ENCODE peak calls at places on chromosome 19, in seven cellular contexts. One of them, this sample, is unnamed.

GRCh38 chr19:52492201-52492960 is 35.1 kb upstream of the ZNF808 start:
- DNase-seq in AG04450: no peak
- DNase-seq in astrocyte of the spinal cord: no peak
- DNase-seq in BJ: no peak
- DNase-seq in heart right ventricle: no peak
- DNase-seq in cardiac muscle cell: no peak
- DNase-seq in keratinocyte: no peak
- DNase-seq in this sample: no peak

GRCh38 chr19:44552324-44552723 is 22.8 kb upstream of the CEACAM20 start:
- DNase-seq in AG04450: no peak
- DNase-seq in astrocyte of the spinal cord: no peak
- DNase-seq in BJ: no peak
- DNase-seq in heart right ventricle: peak
- DNase-seq in cardiac muscle cell: peak
- DNase-seq in keratinocyte: no peak
- DNase-seq in this sample: peak

GRCh38 chr19:41548954-41549688 is 26.8 kb upstream of the CEACAM21 start:
- DNase-seq in AG04450: no peak
- DNase-seq in astrocyte of the spinal cord: no peak
- DNase-seq in BJ: no peak
- DNase-seq in heart right ventricle: no peak
- DNase-seq in cardiac muscle cell: peak
- DNase-seq in keratinocyte: no peak
- DNase-seq in this sample: peak

GRCh38 chr19:3443840-3444694 is 36.3 kb downstream of the SMIM24 start:
- DNase-seq in AG04450: no peak
- DNase-seq in astrocyte of the spinal cord: peak
- DNase-seq in BJ: no peak
- DNase-seq in heart right ventricle: peak
- DNase-seq in cardiac muscle cell: peak
- DNase-seq in keratinocyte: no peak
- DNase-seq in this sample: peak

GRCh38 chr19:3979289-3979673 is 6.0 kb downstream of the EEF2 start:
- DNase-seq in AG04450: no peak
- DNase-seq in astrocyte of the spinal cord: no peak
- DNase-seq in BJ: no peak
- DNase-seq in heart right ventricle: no peak
- DNase-seq in cardiac muscle cell: no peak
- DNase-seq in keratinocyte: peak
- DNase-seq in this sample: no peak

GRCh38 chr19:40585241-40585640 is 8.6 kb downstream of the SHKBP1 start:
- DNase-seq in AG04450: no peak
- DNase-seq in astrocyte of the spinal cord: no peak
- DNase-seq in BJ: no peak
- DNase-seq in heart right ventricle: no peak
- DNase-seq in cardiac muscle cell: no peak
- DNase-seq in keratinocyte: no peak
- DNase-seq in this sample: no peak

GRCh38 chr19:18291590-18292459 is 10.4 kb upstream of the JUND start:
- DNase-seq in AG04450: no peak
- DNase-seq in astrocyte of the spinal cord: peak
- DNase-seq in BJ: no peak
- DNase-seq in heart right ventricle: peak
- DNase-seq in cardiac muscle cell: peak
- DNase-seq in keratinocyte: no peak
- DNase-seq in this sample: peak

GRCh38 chr19:6233827-6234511 is 45.8 kb downstream of the MLLT1 start:
- DNase-seq in AG04450: no peak
- DNase-seq in astrocyte of the spinal cord: no peak
- DNase-seq in BJ: no peak
- DNase-seq in heart right ventricle: peak
- DNase-seq in cardiac muscle cell: peak
- DNase-seq in keratinocyte: no peak
- DNase-seq in this sample: no peak

DNA sequence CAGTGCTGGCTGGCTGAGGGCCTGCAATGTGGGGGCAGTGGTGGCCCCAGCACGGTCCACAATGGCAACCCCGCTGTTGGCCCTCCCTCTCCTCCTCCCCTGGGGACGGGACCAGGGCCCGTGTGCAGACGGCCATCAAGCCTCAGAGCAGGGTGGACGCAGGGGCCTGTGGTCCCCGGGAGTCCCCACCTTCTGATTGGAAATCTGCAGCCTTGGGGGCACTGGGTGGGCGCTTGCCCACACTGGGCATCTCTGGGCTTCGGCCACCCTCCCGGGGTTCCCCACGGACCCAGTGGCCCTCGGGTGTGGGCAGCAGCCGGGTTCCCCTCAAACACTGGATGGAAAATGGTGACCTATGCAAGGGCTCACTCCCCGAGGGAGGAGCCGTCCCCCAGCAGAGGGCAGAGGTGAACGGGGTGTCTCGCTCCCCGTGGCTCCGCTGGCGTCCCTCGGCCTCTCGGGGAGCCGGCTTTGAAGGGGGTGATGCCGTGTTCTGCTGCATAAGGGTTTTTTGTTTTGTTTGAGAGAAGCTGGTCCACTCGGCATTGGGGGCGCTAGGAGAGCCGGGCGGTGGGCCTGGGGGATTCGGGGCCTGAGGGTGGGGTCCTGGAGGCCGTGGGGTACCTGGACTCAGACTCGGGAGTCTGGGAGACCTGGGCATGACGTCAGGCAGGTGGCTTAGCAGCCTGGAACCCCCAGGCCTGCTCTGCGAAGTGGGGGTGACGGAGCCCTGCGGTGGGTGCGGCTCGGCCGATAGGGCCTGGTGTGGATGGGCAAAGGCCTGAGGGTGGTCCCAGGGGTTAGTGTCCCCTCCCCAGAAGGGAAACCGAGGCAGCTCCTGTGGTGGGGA is 3.9 kb downstream of the EFNA2 start:
- DNase-seq in AG04450: no peak
- DNase-seq in astrocyte of the spinal cord: no peak
- DNase-seq in BJ: no peak
- DNase-seq in heart right ventricle: no peak
- DNase-seq in cardiac muscle cell: no peak
- DNase-seq in keratinocyte: no peak
- DNase-seq in this sample: no peak
- TF ChIP-seq CTCF in AG04450: no peak
- TF ChIP-seq CTCF in astrocyte of the spinal cord: no peak
- TF ChIP-seq CTCF in BJ: no peak
- TF ChIP-seq CTCF in heart right ventricle: no peak
- TF ChIP-seq CTCF in cardiac muscle cell: no peak
- TF ChIP-seq CTCF in keratinocyte: no peak
- TF ChIP-seq CTCF in this sample: no peak

GRCh38 chr19:1747285-1748114 is 5.8 kb upstream of the ONECUT3 start:
- DNase-seq in AG04450: no peak
- DNase-seq in astrocyte of the spinal cord: peak
- DNase-seq in BJ: peak
- DNase-seq in heart right ventricle: no peak
- DNase-seq in cardiac muscle cell: peak
- DNase-seq in keratinocyte: peak
- DNase-seq in this sample: peak

GRCh38 chr19:1748703-1749341 is 4.5 kb upstream of the ONECUT3 start:
- DNase-seq in AG04450: no peak
- DNase-seq in astrocyte of the spinal cord: no peak
- DNase-seq in BJ: no peak
- DNase-seq in heart right ventricle: no peak
- DNase-seq in cardiac muscle cell: no peak
- DNase-seq in keratinocyte: no peak
- DNase-seq in this sample: no peak

GRCh38 chr19:1746401-1747284 is 6.7 kb upstream of the ONECUT3 start:
- DNase-seq in AG04450: no peak
- DNase-seq in astrocyte of the spinal cord: peak
- DNase-seq in BJ: no peak
- DNase-seq in heart right ventricle: no peak
- DNase-seq in cardiac muscle cell: peak
- DNase-seq in keratinocyte: peak
- DNase-seq in this sample: peak

GRCh38 chr19:1749373-1750342 is 3.6 kb upstream of the ONECUT3 start:
- DNase-seq in AG04450: no peak
- DNase-seq in astrocyte of the spinal cord: no peak
- DNase-seq in BJ: no peak
- DNase-seq in heart right ventricle: no peak
- DNase-seq in cardiac muscle cell: no peak
- DNase-seq in keratinocyte: no peak
- DNase-seq in this sample: no peak

GRCh38 chr19:1748115-1748702 is 5.1 kb upstream of the ONECUT3 start:
- DNase-seq in AG04450: no peak
- DNase-seq in astrocyte of the spinal cord: no peak
- DNase-seq in BJ: no peak
- DNase-seq in heart right ventricle: no peak
- DNase-seq in cardiac muscle cell: no peak
- DNase-seq in keratinocyte: peak
- DNase-seq in this sample: no peak
- H3K4me3 ChIP-seq in AG04450: no peak
- H3K4me3 ChIP-seq in astrocyte of the spinal cord: no peak
- H3K4me3 ChIP-seq in BJ: no peak
- H3K4me3 ChIP-seq in heart right ventricle: no peak
- H3K4me3 ChIP-seq in cardiac muscle cell: no peak
- H3K4me3 ChIP-seq in keratinocyte: peak
- H3K4me3 ChIP-seq in this sample: no peak

DNA sequence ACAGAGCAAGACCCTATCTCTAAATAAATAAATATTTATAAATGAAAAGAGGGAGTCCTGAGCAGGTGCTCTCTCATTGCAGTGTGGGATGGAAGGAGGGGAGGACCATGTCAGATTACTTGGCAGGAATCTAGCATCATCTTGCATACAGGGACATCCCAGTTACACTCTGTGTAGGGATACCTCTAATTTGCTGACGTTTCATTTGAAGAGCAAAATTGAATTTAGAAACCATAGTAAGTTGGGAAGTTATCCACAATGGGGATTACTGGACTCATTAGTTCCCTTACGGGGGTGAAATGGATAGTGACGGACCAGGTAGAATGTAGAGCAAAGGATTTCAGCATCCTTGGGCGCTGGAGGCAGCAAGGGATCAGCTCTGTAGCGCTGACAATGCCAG is 52.1 kb downstream of the ARHGEF18 start:
- DNase-seq in AG04450: no peak
- DNase-seq in astrocyte of the spinal cord: no peak
- DNase-seq in BJ: no peak
- DNase-seq in heart right ventricle: no peak
- DNase-seq in cardiac muscle cell: no peak
- DNase-seq in keratinocyte: no peak
- DNase-seq in this sample: no peak
- TF ChIP-seq CTCF in AG04450: no peak
- TF ChIP-seq CTCF in astrocyte of the spinal cord: no peak
- TF ChIP-seq CTCF in BJ: no peak
- TF ChIP-seq CTCF in heart right ventricle: no peak
- TF ChIP-seq CTCF in cardiac muscle cell: no peak
- TF ChIP-seq CTCF in keratinocyte: no peak
- TF ChIP-seq CTCF in this sample: no peak

GRCh38 chr19:38319421-38320258 is at the start of gene KCNK6:
- DNase-seq in AG04450: no peak
- DNase-seq in astrocyte of the spinal cord: no peak
- DNase-seq in BJ: no peak
- DNase-seq in heart right ventricle: peak
- DNase-seq in cardiac muscle cell: peak
- DNase-seq in keratinocyte: no peak
- DNase-seq in this sample: peak

GRCh38 chr19:38321646-38322323 is 2.1 kb downstream of the KCNK6 start:
- DNase-seq in AG04450: no peak
- DNase-seq in astrocyte of the spinal cord: no peak
- DNase-seq in BJ: no peak
- DNase-seq in heart right ventricle: peak
- DNase-seq in cardiac muscle cell: peak
- DNase-seq in keratinocyte: no peak
- DNase-seq in this sample: peak

GRCh38 chr19:38318595-38319142 is 976 bp upstream of the KCNK6 start:
- DNase-seq in AG04450: no peak
- DNase-seq in astrocyte of the spinal cord: no peak
- DNase-seq in BJ: no peak
- DNase-seq in heart right ventricle: peak
- DNase-seq in cardiac muscle cell: peak
- DNase-seq in keratinocyte: no peak
- DNase-seq in this sample: peak

GRCh38 chr19:38323276-38323675 is 3.6 kb downstream of the KCNK6 start:
- DNase-seq in AG04450: no peak
- DNase-seq in astrocyte of the spinal cord: no peak
- DNase-seq in BJ: no peak
- DNase-seq in heart right ventricle: no peak
- DNase-seq in cardiac muscle cell: no peak
- DNase-seq in keratinocyte: no peak
- DNase-seq in this sample: no peak

DNA sequence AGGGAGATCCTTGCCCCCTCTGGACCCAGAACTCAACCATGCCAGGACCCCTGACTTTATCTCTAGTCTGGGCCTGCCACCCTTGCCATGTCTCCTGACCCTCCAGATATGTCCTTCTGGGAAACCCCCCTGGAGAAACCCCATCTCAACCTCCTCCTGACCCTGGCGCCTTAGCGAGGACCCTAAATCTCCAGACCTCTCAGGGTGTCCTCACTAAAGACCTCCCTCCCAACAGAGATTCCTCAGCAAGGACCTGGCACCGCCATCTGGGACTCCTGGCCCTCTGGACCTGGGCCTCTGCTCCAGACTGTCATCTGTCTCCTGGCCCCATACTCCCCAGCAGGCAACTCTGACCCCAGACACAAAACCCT is 1.3 kb downstream of the KCNK6 start:
- DNase-seq in AG04450: no peak
- DNase-seq in astrocyte of the spinal cord: no peak
- DNase-seq in BJ: no peak
- DNase-seq in heart right ventricle: no peak
- DNase-seq in cardiac muscle cell: no peak
- DNase-seq in keratinocyte: no peak
- DNase-seq in this sample: no peak
- H3K4me3 ChIP-seq in AG04450: no peak
- H3K4me3 ChIP-seq in astrocyte of the spinal cord: no peak
- H3K4me3 ChIP-seq in BJ: peak
- H3K4me3 ChIP-seq in heart right ventricle: no peak
- H3K4me3 ChIP-seq in cardiac muscle cell: no peak
- H3K4me3 ChIP-seq in keratinocyte: peak
- H3K4me3 ChIP-seq in this sample: peak

GRCh38 chr19:49746206-49746958 is 16.7 kb downstream of the TSKS start:
- DNase-seq in AG04450: no peak
- DNase-seq in astrocyte of the spinal cord: peak
- DNase-seq in BJ: no peak
- DNase-seq in heart right ventricle: peak
- DNase-seq in cardiac muscle cell: peak
- DNase-seq in keratinocyte: no peak
- DNase-seq in this sample: peak
- TF ChIP-seq CTCF in AG04450: no peak
- TF ChIP-seq CTCF in astrocyte of the spinal cord: no peak
- TF ChIP-seq CTCF in BJ: no peak
- TF ChIP-seq CTCF in heart right ventricle: no peak
- TF ChIP-seq CTCF in cardiac muscle cell: no peak
- TF ChIP-seq CTCF in keratinocyte: no peak
- TF ChIP-seq CTCF in this sample: no peak

DNA sequence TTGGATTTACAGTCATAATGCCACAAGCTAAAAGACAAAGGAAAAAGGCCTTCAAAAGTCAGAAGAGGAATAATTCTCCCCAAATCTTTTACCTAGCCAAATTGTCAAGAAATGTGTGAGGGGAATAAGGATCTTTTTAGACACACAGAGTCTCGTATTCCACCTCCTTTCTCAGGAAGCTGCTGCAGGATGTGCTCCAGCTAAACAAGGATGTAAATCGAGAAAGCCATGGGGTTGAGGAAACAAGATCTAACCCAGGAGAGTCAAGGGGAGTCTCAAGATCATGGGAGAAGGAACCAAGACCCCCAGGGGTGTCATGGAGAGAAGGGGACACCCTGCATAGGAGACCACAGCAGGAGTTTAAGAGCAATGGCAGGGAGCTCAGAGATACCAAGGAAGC is 147.4 kb downstream of the KDM4B start:
- DNase-seq in AG04450: no peak
- DNase-seq in astrocyte of the spinal cord: no peak
- DNase-seq in BJ: no peak
- DNase-seq in heart right ventricle: no peak
- DNase-seq in cardiac muscle cell: no peak
- DNase-seq in keratinocyte: no peak
- DNase-seq in this sample: no peak
- H3K4me3 ChIP-seq in AG04450: no peak
- H3K4me3 ChIP-seq in astrocyte of the spinal cord: no peak
- H3K4me3 ChIP-seq in BJ: no peak
- H3K4me3 ChIP-seq in heart right ventricle: no peak
- H3K4me3 ChIP-seq in cardiac muscle cell: no peak
- H3K4me3 ChIP-seq in keratinocyte: no peak
- H3K4me3 ChIP-seq in this sample: no peak